ENCODE peak calls at places on chromosomes 3 and 15, in five cellular contexts. P is fibroblast of the conjunctiva, Q is H54, A is stomach, I is ELF-1. U is an unnamed sample.

GRCh38 chr15:37019479-37020433 is 80.6 kb downstream of the MEIS2 start:
- DNase-seq in A (peak), I (no peak), Q (no peak), P (no peak), U (no peak)

GRCh38 chr3:101868534-101869464 is 19.5 kb downstream of the NFKBIZ start:
- DNase-seq in A (peak), I (no peak), Q (no peak), P (no peak), U (no peak)

GRCh38 chr15:52678468-52679231 is 538 bp downstream of the ATOSA start:
- DNase-seq in I (peak), Q (peak), P (no peak), A (peak), U (peak)

GRCh38 chr3:150763122-150763840 is at the start of gene SIAH2:
- DNase-seq in A (peak), I (peak), Q (peak), P (peak), U (peak)

GRCh38 chr15:70186152-70186551 is 88.4 kb upstream of the TLE3 start:
- DNase-seq in A (no peak), Q (no peak), P (no peak), I (peak), U (no peak)

GRCh38 chr3:49357466-49358216 is 512 bp downstream of the GPX1 start:
- DNase-seq in P (peak), Q (peak), I (peak), A (peak), U (no peak)

GRCh38 chr3:99586680-99587079 is 51.7 kb upstream of the COL8A1 start:
- DNase-seq in I (no peak), Q (no peak), P (no peak), A (no peak), U (no peak)

GRCh38 chr3:187352581-187353575 is 15.3 kb upstream of the RTP4 start:
- DNase-seq in A (peak), I (peak), P (no peak), Q (no peak), U (no peak)

GRCh38 chr15:69304176-69304533 is 5.4 kb downstream of the PAQR5 start:
- DNase-seq in A (no peak), Q (peak), P (peak), I (no peak), U (peak)

GRCh38 chr15:58748787-58749531 is 548 bp downstream of the ADAM10 start:
- DNase-seq in I (peak), Q (no peak), P (no peak), A (peak), U (no peak)

GRCh38 chr3:171525437-171525836 is 65.2 kb upstream of the TNIK start:
- DNase-seq in A (no peak), Q (no peak), P (no peak), I (no peak), U (no peak)

GRCh38 chr3:168096210-168096795 is 579 bp upstream of the GOLIM4 start:
- DNase-seq in I (peak), A (peak), P (peak), Q (peak), U (peak)

GRCh38 chr15:75836953-75837321 is 6.3 kb upstream of the UBE2Q2 start:
- DNase-seq in P (peak), A (no peak), Q (peak), I (no peak), U (peak)

GRCh38 chr3:168266335-168266734 is 170.6 kb upstream of the GOLIM4 start:
- DNase-seq in P (no peak), A (no peak), I (no peak), Q (no peak), U (no peak)

GRCh38 chr3:194688946-194689345 is 3.3 kb downstream of the FAM43A start:
- DNase-seq in P (no peak), I (peak), A (peak), Q (no peak), U (no peak)

GRCh38 chr15:59315914-59316428 is 56.7 kb downstream of the MYO1E start:
- DNase-seq in I (no peak), P (no peak), A (no peak), Q (no peak), U (no peak)

GRCh38 chr15:63348392-63348791 is 33.3 kb downstream of the CA12 start:
- DNase-seq in I (no peak), A (peak), Q (peak), P (peak), U (no peak)

GRCh38 chr3:13223574-13224237 is 150.5 kb upstream of the IQSEC1 start:
- DNase-seq in P (no peak), Q (no peak), I (no peak), A (no peak), U (no peak)